ENCODE peak calls at places on chromosomes 2 and 18, in nine cellular contexts. G is neural crest cell; C is CD8-positive, alpha-beta T cell; V is heart right ventricle; R is endothelial cell; S is tibial nerve; U is transverse colon; O is activated CD8-positive, alpha-beta T cell treated with anti-CD3 and anti-CD28 coated beads for 36 hours; K is OCI-LY7. N is an unnamed sample.

GRCh38 chr2:162233197-162233596 is 10.0 kb downstream of the FAP start:
- DNase-seq in G (no peak), C (no peak), V (no peak), R (no peak), S (peak), U (no peak), O (no peak), K (no peak), N (no peak)

GRCh38 chr2:113240150-113240914 is 38.4 kb downstream of the PAX8 start:
- DNase-seq in G (no peak), C (no peak), V (peak), R (no peak), S (peak), U (peak), O (no peak), K (no peak), N (no peak)

GRCh38 chr2:24830786-24831185 is 37.6 kb downstream of the CENPO start:
- DNase-seq in G (no peak), C (no peak), V (no peak), R (no peak), S (no peak), U (no peak), O (no peak), K (no peak), N (no peak)

GRCh38 chr18:23994361-23994902 is 20.1 kb upstream of the TTC39C start:
- DNase-seq in G (no peak), C (no peak), V (no peak), R (no peak), S (peak), U (peak), O (peak), K (no peak), N (no peak)

GRCh38 chr18:51006948-51007786 is 22.8 kb upstream of the SMAD4 start:
- DNase-seq in G (no peak), C (no peak), V (no peak), R (no peak), S (no peak), U (no peak), O (no peak), K (no peak), N (no peak)

GRCh38 chr2:95573866-95574265 is 17.9 kb upstream of the TRIM43 start:
- DNase-seq in G (no peak), C (no peak), V (no peak), R (no peak), S (no peak), U (no peak), O (no peak), K (no peak), N (no peak)

GRCh38 chr2:84636080-84636971 is 120.0 kb downstream of the DNAH6 start:
- DNase-seq in G (no peak), C (no peak), V (no peak), R (no peak), S (no peak), U (peak), O (no peak), K (no peak), N (no peak)

GRCh38 chr2:96330407-96330806 is 5.2 kb upstream of the NCAPH start:
- DNase-seq in G (no peak), C (no peak), V (no peak), R (no peak), S (no peak), U (no peak), O (no peak), K (no peak), N (no peak)

GRCh38 chr2:74039611-74040010 is 54.9 kb downstream of the TET3 start:
- DNase-seq in G (no peak), C (no peak), V (no peak), R (no peak), S (no peak), U (no peak), O (no peak), K (no peak), N (no peak)

GRCh38 chr2:162261032-162261945 is 18.0 kb upstream of the FAP start:
- DNase-seq in G (no peak), C (no peak), V (peak), R (peak), S (no peak), U (peak), O (peak), K (no peak), N (peak)

GRCh38 chr2:71685073-71685848 is 231.9 kb downstream of the DYSF start:
- DNase-seq in G (no peak), C (no peak), V (no peak), R (no peak), S (no peak), U (no peak), O (no peak), K (no peak), N (no peak)

GRCh38 chr18:57794951-57795728 is 8.0 kb downstream of the ATP8B1 start:
- DNase-seq in G (no peak), C (no peak), V (no peak), R (no peak), S (no peak), U (peak), O (no peak), K (no peak), N (no peak)

GRCh38 chr18:57793630-57793986 is 9.5 kb downstream of the ATP8B1 start:
- DNase-seq in G (no peak), C (no peak), V (no peak), R (no peak), S (no peak), U (no peak), O (no peak), K (no peak), N (no peak)

GRCh38 chr18:57792741-57793629 is 10.1 kb downstream of the ATP8B1 start:
- DNase-seq in G (no peak), C (no peak), V (no peak), R (no peak), S (no peak), U (no peak), O (no peak), K (no peak), N (no peak)

GRCh38 chr18:57798713-57799373 is 4.3 kb downstream of the ATP8B1 start:
- DNase-seq in G (no peak), C (no peak), V (no peak), R (no peak), S (no peak), U (no peak), O (no peak), K (no peak), N (no peak)

GRCh38 chr18:57797209-57797651 is 5.9 kb downstream of the ATP8B1 start:
- DNase-seq in G (no peak), C (no peak), V (no peak), R (no peak), S (no peak), U (peak), O (peak), K (no peak), N (no peak)
- TF ChIP-seq CTCF in G (no peak), C (no peak), V (no peak), R (no peak), S (no peak), U (no peak), O (no peak), K (no peak), N (no peak)

DNA sequence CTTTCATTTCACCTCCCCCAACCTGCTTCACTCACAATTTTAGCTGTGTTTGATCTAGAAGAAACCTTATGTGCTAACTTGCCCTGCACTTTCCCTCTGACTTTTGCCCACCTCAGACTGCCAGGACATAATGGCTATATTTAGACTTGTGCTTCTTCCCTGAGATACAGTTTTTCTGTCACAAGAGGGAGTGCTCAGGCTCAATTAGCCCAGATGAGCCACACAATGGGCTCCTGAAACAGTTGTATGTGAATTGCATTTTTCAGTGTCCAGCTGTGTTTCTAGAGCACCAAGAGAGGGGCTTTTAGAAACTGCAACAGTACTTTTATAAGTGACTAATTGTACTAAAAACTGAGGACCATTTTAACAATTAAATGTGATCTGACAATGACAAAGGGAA is 109.6 kb downstream of the FSHR start:
- DNase-seq in G (no peak), C (no peak), V (no peak), R (peak), S (no peak), U (no peak), O (no peak), K (no peak), N (no peak)
- TF ChIP-seq CTCF in G (peak), C (no peak), V (peak), R (no peak), S (no peak), U (no peak), O (no peak), K (no peak), N (no peak)

GRCh38 chr18:63508634-63509033 is 31.9 kb downstream of the SERPINB5 start:
- DNase-seq in G (no peak), C (no peak), V (no peak), R (no peak), S (no peak), U (no peak), O (no peak), K (no peak), N (no peak)

GRCh38 chr18:63511285-63511684 is 30.9 kb upstream of the SERPINB12 start:
- DNase-seq in G (peak), C (no peak), V (no peak), R (peak), S (peak), U (no peak), O (peak), K (peak), N (no peak)

GRCh38 chr18:63505566-63506335 is 29.0 kb downstream of the SERPINB5 start:
- DNase-seq in G (no peak), C (no peak), V (no peak), R (peak), S (peak), U (peak), O (peak), K (peak), N (peak)

DNA sequence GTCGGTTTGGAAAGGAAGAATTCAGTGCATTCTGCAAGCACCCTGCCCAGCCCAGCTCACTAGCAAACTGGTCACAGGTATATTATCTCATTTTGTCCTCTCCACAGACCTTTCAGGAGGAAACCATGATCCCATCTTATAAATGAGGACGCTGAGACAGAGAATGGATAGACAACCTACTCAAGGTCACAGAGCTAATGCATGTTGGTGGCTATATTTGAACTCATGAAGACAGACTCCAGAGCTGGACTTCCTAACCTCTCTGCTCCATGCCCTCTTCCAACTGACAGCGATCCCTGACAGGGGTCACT is 29.5 kb downstream of the SERPINB5 start:
- DNase-seq in G (no peak), C (no peak), V (no peak), R (no peak), S (no peak), U (no peak), O (no peak), K (no peak), N (no peak)
- TF ChIP-seq CTCF in G (peak), C (no peak), V (no peak), R (peak), S (no peak), U (no peak), O (peak), K (peak), N (no peak)

GRCh38 chr2:14872779-14873325 is 240.3 kb downstream of the LRATD1 start:
- DNase-seq in G (no peak), C (no peak), V (no peak), R (no peak), S (no peak), U (no peak), O (peak), K (no peak), N (no peak)

GRCh38 chr2:14867853-14868252 is 235.3 kb downstream of the LRATD1 start:
- DNase-seq in G (no peak), C (no peak), V (no peak), R (no peak), S (no peak), U (no peak), O (no peak), K (no peak), N (no peak)

GRCh38 chr2:14861201-14861600 is 228.7 kb downstream of the LRATD1 start:
- DNase-seq in G (no peak), C (no peak), V (no peak), R (no peak), S (no peak), U (no peak), O (no peak), K (peak), N (no peak)

GRCh38 chr2:14866953-14867352 is 234.4 kb downstream of the LRATD1 start:
- DNase-seq in G (no peak), C (no peak), V (no peak), R (no peak), S (no peak), U (no peak), O (no peak), K (no peak), N (no peak)
- TF ChIP-seq CTCF in G (no peak), C (no peak), V (no peak), R (no peak), S (no peak), U (no peak), O (no peak), K (no peak), N (no peak)

GRCh38 chr2:20593072-20594034 is 57.5 kb downstream of the HS1BP3 start:
- DNase-seq in G (peak), C (no peak), V (peak), R (no peak), S (no peak), U (peak), O (no peak), K (no peak), N (no peak)
- TF ChIP-seq CTCF in G (no peak), C (no peak), V (no peak), R (no peak), S (peak), U (no peak), O (no peak), K (no peak), N (no peak)

GRCh38 chr18:9737814-9738160 is 29.7 kb downstream of the RAB31 start:
- DNase-seq in G (no peak), C (no peak), V (no peak), R (no peak), S (no peak), U (no peak), O (no peak), K (no peak), N (no peak)

GRCh38 chr18:9741461-9741820 is 33.3 kb downstream of the RAB31 start:
- DNase-seq in G (no peak), C (no peak), V (no peak), R (no peak), S (no peak), U (no peak), O (no peak), K (no peak), N (no peak)

GRCh38 chr18:9740076-9740475 is 32.0 kb downstream of the RAB31 start:
- DNase-seq in G (no peak), C (no peak), V (no peak), R (no peak), S (no peak), U (no peak), O (no peak), K (no peak), N (no peak)

GRCh38 chr18:9738266-9738969 is 30.3 kb downstream of the RAB31 start:
- DNase-seq in G (no peak), C (no peak), V (no peak), R (no peak), S (no peak), U (no peak), O (no peak), K (no peak), N (no peak)

DNA sequence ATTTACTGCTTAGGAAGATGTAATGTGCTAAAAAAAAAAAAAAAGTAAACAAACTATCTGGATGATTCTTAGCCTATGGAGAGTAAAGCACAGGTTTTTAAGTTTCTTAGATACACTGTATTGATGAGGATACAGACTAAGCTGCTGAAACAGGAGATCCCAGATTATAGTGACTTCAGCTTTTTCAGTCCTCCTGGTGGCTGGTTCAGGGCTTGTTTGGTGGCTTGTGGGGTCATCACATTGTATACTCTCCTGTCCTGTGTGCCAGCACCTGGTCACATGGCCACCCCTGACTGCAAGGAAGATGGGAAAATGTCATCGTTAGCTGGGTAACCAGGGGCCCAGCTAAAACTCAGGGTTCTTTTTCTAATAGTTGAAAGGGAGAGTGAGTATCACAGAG is 31.4 kb downstream of the RAB31 start:
- DNase-seq in G (no peak), C (no peak), V (no peak), R (no peak), S (no peak), U (no peak), O (no peak), K (no peak), N (no peak)
- TF ChIP-seq CTCF in G (no peak), C (no peak), V (no peak), R (no peak), S (no peak), U (no peak), O (no peak), K (no peak), N (no peak)

DNA sequence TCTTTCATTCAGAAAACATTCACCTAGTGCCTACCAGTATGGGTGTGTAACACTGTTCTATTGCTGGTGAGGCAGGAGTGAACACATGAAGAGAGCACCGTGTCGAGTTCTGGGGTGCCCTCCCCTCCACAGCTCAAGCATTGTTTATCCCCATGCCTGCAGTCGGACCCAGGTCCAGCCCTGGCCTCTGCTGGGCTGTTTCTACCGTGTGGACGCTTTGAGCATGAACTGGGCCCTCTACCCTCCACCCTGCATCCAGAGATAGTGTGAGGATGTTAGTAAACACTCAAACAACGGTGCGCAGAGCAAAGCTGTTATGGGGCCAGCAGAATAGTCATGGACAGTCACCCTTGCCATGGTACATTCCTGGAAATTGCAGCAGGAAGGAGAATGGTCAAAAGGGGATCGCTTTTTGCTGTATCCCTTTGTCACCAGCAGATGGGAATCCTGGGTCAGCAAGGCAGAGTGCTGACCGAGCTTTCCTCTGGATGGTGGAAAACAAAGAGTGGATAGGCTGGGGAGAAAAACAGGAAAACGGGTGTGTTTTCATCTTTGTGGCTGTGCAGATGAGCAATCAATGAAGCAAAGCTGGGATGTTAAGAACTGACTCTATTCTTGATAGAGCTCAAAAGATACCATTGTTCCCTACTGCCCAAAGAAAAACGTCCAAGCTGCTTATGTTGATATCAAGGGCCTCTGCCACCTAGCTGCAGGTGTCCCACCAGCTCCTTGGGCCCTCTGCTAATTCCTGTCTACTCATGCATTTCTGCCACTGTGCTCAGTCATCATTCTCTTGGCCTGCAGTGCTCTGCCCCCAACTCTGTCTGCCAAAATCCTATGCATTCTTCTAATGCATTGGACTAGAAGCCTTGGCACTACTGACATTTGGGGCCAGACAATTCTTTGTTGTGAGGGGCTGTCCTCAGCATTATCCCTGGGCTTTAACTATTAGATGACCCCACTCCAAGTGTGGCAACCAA is 38.7 kb downstream of the REEP1 start:
- DNase-seq in G (no peak), C (no peak), V (no peak), R (peak), S (no peak), U (no peak), O (no peak), K (no peak), N (no peak)
- TF ChIP-seq CTCF in G (peak), C (no peak), V (peak), R (no peak), S (peak), U (peak), O (no peak), K (no peak), N (no peak)

GRCh38 chr2:46339200-46339599 is 42.0 kb downstream of the EPAS1 start:
- DNase-seq in G (no peak), C (no peak), V (no peak), R (no peak), S (no peak), U (no peak), O (no peak), K (no peak), N (no peak)
- TF ChIP-seq CTCF in G (no peak), C (no peak), V (no peak), R (no peak), S (no peak), U (no peak), O (no peak), K (no peak), N (no peak)

N was measured in GM13977.